ENCODE peak calls at places on chromosomes 12 and 14, in eight cellular contexts. Z is IMR-90, N is NCI-H774, V is HT1080, G is omental fat pad, L is LoVo, E is GM12891, B is spleen. A is an unnamed sample.

GRCh38 chr14:52059614-52060013 is 9.2 kb downstream of the NID2 start:
- DNase-seq in Z (no peak), N (no peak), V (no peak), G (no peak), L (no peak), E (no peak), B (no peak), A (no peak)

GRCh38 chr12:52119398-52120254 is 40.1 kb downstream of the SMIM41 start:
- DNase-seq in Z (no peak), N (peak), V (no peak), G (no peak), L (peak), E (no peak), B (peak), A (peak)

GRCh38 chr12:20148241-20148640 is 220.1 kb upstream of the PDE3A start:
- DNase-seq in Z (no peak), N (no peak), V (no peak), G (no peak), L (no peak), E (no peak), B (no peak), A (no peak)

GRCh38 chr12:1313906-1314305 is 280.5 kb downstream of the FBXL14 start:
- DNase-seq in Z (no peak), N (no peak), V (peak), G (no peak), L (no peak), E (no peak), B (no peak), A (no peak)

GRCh38 chr14:75702606-75703261 is 41.7 kb downstream of the TTLL5 start:
- DNase-seq in Z (peak), N (no peak), V (no peak), G (no peak), L (no peak), E (no peak), B (no peak), A (peak)

GRCh38 chr12:53766881-53767280 is 15.1 kb upstream of the CISTR start:
- DNase-seq in Z (peak), N (no peak), V (no peak), G (no peak), L (no peak), E (no peak), B (no peak), A (peak)

GRCh38 chr12:49672351-49673181 is 34.6 kb downstream of the FMNL3 start:
- DNase-seq in Z (no peak), N (no peak), V (no peak), G (no peak), L (no peak), E (no peak), B (no peak), A (no peak)

GRCh38 chr14:99578541-99579044 is 25.4 kb downstream of the CCDC85C start:
- DNase-seq in Z (no peak), N (no peak), V (no peak), G (no peak), L (no peak), E (no peak), B (no peak), A (no peak)

GRCh38 chr12:109309441-109310246 is 560 bp upstream of the FOXN4 start:
- DNase-seq in Z (no peak), N (peak), V (no peak), G (no peak), L (peak), E (no peak), B (no peak), A (no peak)

GRCh38 chr12:113186666-113187325 is 1.3 kb downstream of the RITA1 start:
- DNase-seq in Z (no peak), N (no peak), V (no peak), G (no peak), L (no peak), E (no peak), B (peak), A (no peak)

GRCh38 chr12:104521731-104522130 is 65.0 kb downstream of the CHST11 start:
- DNase-seq in Z (peak), N (no peak), V (peak), G (no peak), L (no peak), E (no peak), B (no peak), A (no peak)

GRCh38 chr12:79531547-79531946 is 159.2 kb downstream of the PAWR start:
- DNase-seq in Z (peak), N (no peak), V (peak), G (no peak), L (no peak), E (no peak), B (no peak), A (peak)

GRCh38 chr14:102088012-102088792 is 1.4 kb upstream of the HSP90AA1 start:
- DNase-seq in Z (no peak), N (no peak), V (no peak), G (no peak), L (no peak), E (peak), B (peak), A (peak)

GRCh38 chr12:100612557-100612956 is 39.1 kb downstream of the GAS2L3 start:
- DNase-seq in Z (no peak), N (no peak), V (no peak), G (no peak), L (peak), E (no peak), B (no peak), A (no peak)

GRCh38 chr12:87202189-87202588 is 827.0 kb downstream of the C12orf50 start:
- DNase-seq in Z (no peak), N (no peak), V (no peak), G (no peak), L (no peak), E (no peak), B (no peak), A (no peak)

GRCh38 chr12:27333311-27334009 is 824 bp downstream of the BMAL2 start:
- DNase-seq in Z (no peak), N (peak), V (peak), G (no peak), L (peak), E (no peak), B (peak), A (peak)

GRCh38 chr14:58749066-58749669 is 111.4 kb downstream of the DACT1 start:
- DNase-seq in Z (peak), N (no peak), V (peak), G (no peak), L (peak), E (peak), B (no peak), A (peak)

GRCh38 chr14:36271939-36272907 is 48.2 kb downstream of the MBIP start:
- DNase-seq in Z (peak), N (no peak), V (no peak), G (no peak), L (no peak), E (no peak), B (no peak), A (peak)